ENCODE peak calls at places on chromosomes 2 and 18, in nine cellular contexts. E is SJSA1, R is neuronal stem cell, Y is heart right ventricle, G is A549, K is right lobe of liver, J is neural progenitor cell, P is spleen, D is IMR-90. Z is an unnamed sample. For H3K4me1, the result is how much of the 10 kb centered on the place peaks cover.

GRCh38 chr2:196931555-196931954 is 5.0 kb upstream of the PGAP1 start:
- DNase-seq in R (no peak), D (no peak), K (no peak), G (no peak), J (no peak), E (no peak), Y (no peak), P (no peak), Z (no peak)

GRCh38 chr2:17827785-17828184 is 11.5 kb downstream of the MSGN1 start:
- DNase-seq in R (no peak), E (no peak), G (no peak), J (no peak), Y (no peak), P (no peak), D (no peak), K (no peak), Z (no peak)

GRCh38 chr2:215751200-215751910 is 262.0 kb downstream of the MREG start:
- DNase-seq in E (no peak), Y (no peak), R (no peak), G (no peak), K (no peak), P (no peak), J (no peak), D (peak), Z (no peak)

GRCh38 chr2:163565192-163565591 is 170.6 kb downstream of the FIGN start:
- DNase-seq in D (no peak), E (no peak), G (no peak), P (no peak), R (no peak), K (no peak), Y (no peak), J (no peak), Z (no peak)

GRCh38 chr2:140836826-140837225 is 1294.0 kb downstream of the LRP1B start:
- DNase-seq in D (peak), R (no peak), K (no peak), G (no peak), Y (no peak), P (no peak), J (no peak), E (no peak), Z (no peak)

GRCh38 chr2:44680983-44681481 is 260.5 kb upstream of the SIX3 start:
- DNase-seq in D (peak), P (no peak), J (peak), E (no peak), G (no peak), R (no peak), K (no peak), Y (no peak), Z (no peak)

GRCh38 chr2:128028668-128029054 is 802 bp upstream of the SAP130 start:
- DNase-seq in Y (no peak), K (no peak), D (no peak), R (no peak), J (no peak), G (no peak), E (no peak), P (no peak), Z (no peak)

GRCh38 chr2:235934059-235934896 is 233.9 kb downstream of the GBX2 start:
- DNase-seq in K (no peak), P (no peak), J (no peak), G (no peak), D (peak), R (no peak), E (peak), Y (no peak), Z (no peak)

GRCh38 chr2:239087041-239087710 is 239.3 kb downstream of the TWIST2 start:
- DNase-seq in E (no peak), G (no peak), K (no peak), R (no peak), J (no peak), Y (no peak), P (no peak), D (peak), Z (peak)

GRCh38 chr2:12797815-12798214 is 81.1 kb downstream of the TRIB2 start:
- DNase-seq in P (no peak), D (peak), Y (no peak), E (no peak), R (no peak), K (no peak), J (no peak), G (no peak), Z (no peak)

GRCh38 chr2:137837830-137838229 is 126.4 kb upstream of the HNMT start:
- DNase-seq in P (no peak), D (no peak), G (no peak), R (no peak), K (no peak), J (no peak), Y (no peak), E (no peak), Z (peak)

GRCh38 chr2:109387221-109387735 is 226.5 kb downstream of the SEPTIN10 start:
- DNase-seq in Y (no peak), G (no peak), K (peak), J (no peak), D (no peak), R (no peak), E (no peak), P (peak), Z (no peak)

GRCh38 chr2:216710531-216711282 is 15.4 kb upstream of the IGFBP5 start:
- DNase-seq in P (peak), K (no peak), J (no peak), G (no peak), R (no peak), D (peak), Y (peak), E (no peak), Z (no peak)

GRCh38 chr2:9097239-9097638 is 93.8 kb upstream of the MBOAT2 start:
- DNase-seq in K (no peak), J (no peak), G (no peak), R (no peak), D (no peak), E (peak), P (no peak), Y (no peak), Z (no peak)
- H3K4me1 ChIP-seq in K (under half), J (under half), G (under half), R (under half), D (under half), E (under half), P (under half), Y (under half), Z (under half)

GRCh38 chr2:230875347-230876315 is 10.9 kb downstream of the ITM2C start:
- DNase-seq in D (no peak), K (peak), Y (no peak), P (peak), J (no peak), E (peak), R (no peak), G (no peak), Z (peak)
- H3K4me1 ChIP-seq in D (under half), K (under half), Y (under half), P (under half), J (under half), E (under half), R (under half), G (under half), Z (under half)

DNA sequence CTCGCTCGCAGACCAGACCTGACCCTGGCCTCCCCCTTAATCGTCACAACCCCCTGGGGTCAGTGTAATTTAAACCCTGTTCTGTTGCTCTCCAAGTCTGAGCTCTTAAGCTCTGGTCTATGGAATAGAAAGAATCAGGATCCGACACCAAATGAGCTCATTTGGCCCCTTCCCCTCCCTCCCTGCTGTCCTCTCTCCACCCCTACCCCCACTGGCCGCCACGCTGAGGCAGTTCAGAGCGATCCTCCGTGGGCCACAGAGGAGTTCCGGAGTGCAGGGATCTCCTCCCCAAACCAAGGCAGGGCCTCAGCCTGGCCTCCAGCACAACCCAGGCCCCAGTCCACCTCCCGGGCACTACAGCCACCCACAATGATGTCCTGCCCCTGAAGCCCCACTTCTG is 5.3 kb downstream of the DNMT3A start:
- DNase-seq in R (no peak), K (no peak), Y (no peak), E (no peak), P (peak), J (peak), D (no peak), G (no peak), Z (no peak)
- H3K4me1 ChIP-seq in R (under half), K (under half), Y (half or more), E (under half), P (under half), J (under half), D (under half), G (under half), Z (under half)

GRCh38 chr18:13583567-13584245 is 142.7 kb downstream of the FAM210A start:
- DNase-seq in E (no peak), D (no peak), J (peak), R (peak), Y (no peak), G (no peak), P (no peak), K (no peak), Z (peak)
- H3K4me1 ChIP-seq in E (under half), D (under half), J (under half), R (under half), Y (under half), G (under half), P (under half), K (under half), Z (under half)

GRCh38 chr18:80178935-80179818 is 68.1 kb downstream of the PARD6G start:
- DNase-seq in J (no peak), K (no peak), Y (no peak), R (no peak), G (no peak), P (no peak), E (no peak), D (no peak), Z (no peak)
- H3K4me1 ChIP-seq in J (under half), K (under half), Y (under half), R (under half), G (under half), P (under half), E (under half), D (under half), Z (under half)

GRCh38 chr18:62616331-62616805 is 93.5 kb downstream of the ZCCHC2 start:
- DNase-seq in J (no peak), D (no peak), P (no peak), R (no peak), E (no peak), Y (no peak), G (no peak), K (no peak), Z (no peak)
- H3K4me1 ChIP-seq in J (under half), D (under half), P (under half), R (under half), E (under half), Y (under half), G (under half), K (under half), Z (under half)

GRCh38 chr2:189574793-189575475 is 5.7 kb downstream of the SLC40A1 start:
- DNase-seq in E (no peak), R (no peak), D (no peak), K (no peak), G (no peak), P (no peak), J (no peak), Y (no peak), Z (no peak)
- H3K4me1 ChIP-seq in E (under half), R (under half), D (under half), K (half or more), G (half or more), P (under half), J (under half), Y (half or more), Z (under half)